ENCODE peak calls at places on chromosomes 13 and 19, in seven cellular contexts. One of them, this sample, is unnamed.
A peak's percentile ranks its signal among the peaks of the same experiment; 100 is the strongest.

GRCh38 chr13:93235258-93236015 is 8.8 kb downstream of the GPC6 start:
- DNase-seq in T-helper 17 cell: no peak
- DNase-seq in CD4-positive, alpha-beta memory T cell: no peak
- DNase-seq in NCI-H1105 treated with DMSO at 0.1 percent for 48 hours: no peak
- DNase-seq in skeletal muscle cell: no peak
- DNase-seq in GM19239: no peak
- DNase-seq in activated naive CD4-positive, alpha-beta T cell treated with Interleukin-2 at 50 U/mL for 16 hours: no peak
- DNase-seq in this sample: no peak

GRCh38 chr13:46761174-46761573 is 35.8 kb downstream of the ESD start:
- DNase-seq in GM19239: no peak
- DNase-seq in activated naive CD4-positive, alpha-beta T cell treated with Interleukin-2 at 50 U/mL for 16 hours: no peak
- DNase-seq in CD4-positive, alpha-beta memory T cell: no peak
- DNase-seq in T-helper 17 cell: no peak
- DNase-seq in skeletal muscle cell: no peak
- DNase-seq in NCI-H1105 treated with DMSO at 0.1 percent for 48 hours: no peak
- DNase-seq in this sample: no peak

GRCh38 chr19:16262618-16263017 is 62.0 kb upstream of the KLF2 start:
- DNase-seq in T-helper 17 cell: no peak
- DNase-seq in activated naive CD4-positive, alpha-beta T cell treated with Interleukin-2 at 50 U/mL for 16 hours: no peak
- DNase-seq in skeletal muscle cell: no peak
- DNase-seq in CD4-positive, alpha-beta memory T cell: no peak
- DNase-seq in NCI-H1105 treated with DMSO at 0.1 percent for 48 hours: no peak
- DNase-seq in GM19239: no peak
- DNase-seq in this sample: no peak

GRCh38 chr19:14544047-14544446 is 14.7 kb downstream of the TECR start:
- DNase-seq in skeletal muscle cell: no peak
- DNase-seq in CD4-positive, alpha-beta memory T cell: no peak
- DNase-seq in GM19239: no peak
- DNase-seq in NCI-H1105 treated with DMSO at 0.1 percent for 48 hours: no peak
- DNase-seq in T-helper 17 cell: no peak
- DNase-seq in activated naive CD4-positive, alpha-beta T cell treated with Interleukin-2 at 50 U/mL for 16 hours: no peak
- DNase-seq in this sample: no peak

GRCh38 chr19:18995804-18996241 is 37.5 kb downstream of the SUGP2 start:
- DNase-seq in NCI-H1105 treated with DMSO at 0.1 percent for 48 hours: peak; percentile 5
- DNase-seq in CD4-positive, alpha-beta memory T cell: no peak
- DNase-seq in GM19239: peak; percentile 34
- DNase-seq in activated naive CD4-positive, alpha-beta T cell treated with Interleukin-2 at 50 U/mL for 16 hours: no peak
- DNase-seq in T-helper 17 cell: no peak
- DNase-seq in skeletal muscle cell: peak; percentile 42
- DNase-seq in this sample: no peak

GRCh38 chr19:2089001-2089711 is 7.0 kb downstream of the MOB3A start:
- DNase-seq in activated naive CD4-positive, alpha-beta T cell treated with Interleukin-2 at 50 U/mL for 16 hours: no peak
- DNase-seq in T-helper 17 cell: no peak
- DNase-seq in CD4-positive, alpha-beta memory T cell: no peak
- DNase-seq in NCI-H1105 treated with DMSO at 0.1 percent for 48 hours: no peak
- DNase-seq in GM19239: no peak
- DNase-seq in skeletal muscle cell: peak; percentile 17
- DNase-seq in this sample: no peak

GRCh38 chr13:59771272-59771671 is 392.5 kb downstream of the DIAPH3 start:
- DNase-seq in GM19239: peak; percentile 2
- DNase-seq in NCI-H1105 treated with DMSO at 0.1 percent for 48 hours: peak; percentile 27
- DNase-seq in activated naive CD4-positive, alpha-beta T cell treated with Interleukin-2 at 50 U/mL for 16 hours: no peak
- DNase-seq in skeletal muscle cell: no peak
- DNase-seq in CD4-positive, alpha-beta memory T cell: no peak
- DNase-seq in T-helper 17 cell: no peak
- DNase-seq in this sample: no peak

GRCh38 chr13:95553614-95554385 is 1.3 kb downstream of the CLDN10 start:
- DNase-seq in T-helper 17 cell: no peak
- DNase-seq in skeletal muscle cell: no peak
- DNase-seq in GM19239: no peak
- DNase-seq in NCI-H1105 treated with DMSO at 0.1 percent for 48 hours: no peak
- DNase-seq in CD4-positive, alpha-beta memory T cell: no peak
- DNase-seq in activated naive CD4-positive, alpha-beta T cell treated with Interleukin-2 at 50 U/mL for 16 hours: no peak
- DNase-seq in this sample: no peak

GRCh38 chr19:17658666-17659065 is 29.5 kb downstream of the UNC13A start:
- DNase-seq in T-helper 17 cell: no peak
- DNase-seq in NCI-H1105 treated with DMSO at 0.1 percent for 48 hours: no peak
- DNase-seq in CD4-positive, alpha-beta memory T cell: no peak
- DNase-seq in GM19239: no peak
- DNase-seq in activated naive CD4-positive, alpha-beta T cell treated with Interleukin-2 at 50 U/mL for 16 hours: no peak
- DNase-seq in skeletal muscle cell: no peak
- DNase-seq in this sample: no peak

GRCh38 chr13:73914119-73914518 is 220.1 kb downstream of the KLF12 start:
- DNase-seq in CD4-positive, alpha-beta memory T cell: no peak
- DNase-seq in skeletal muscle cell: peak; percentile 77
- DNase-seq in NCI-H1105 treated with DMSO at 0.1 percent for 48 hours: no peak
- DNase-seq in T-helper 17 cell: no peak
- DNase-seq in GM19239: no peak
- DNase-seq in activated naive CD4-positive, alpha-beta T cell treated with Interleukin-2 at 50 U/mL for 16 hours: no peak
- DNase-seq in this sample: no peak

GRCh38 chr13:46388846-46389245 is 1.8 kb upstream of the RUBCNL start:
- DNase-seq in NCI-H1105 treated with DMSO at 0.1 percent for 48 hours: no peak
- DNase-seq in CD4-positive, alpha-beta memory T cell: no peak
- DNase-seq in GM19239: no peak
- DNase-seq in T-helper 17 cell: no peak
- DNase-seq in skeletal muscle cell: no peak
- DNase-seq in activated naive CD4-positive, alpha-beta T cell treated with Interleukin-2 at 50 U/mL for 16 hours: no peak
- DNase-seq in this sample: no peak

GRCh38 chr13:44842158-44842557 is 147.1 kb downstream of the NUFIP1 start:
- DNase-seq in skeletal muscle cell: no peak
- DNase-seq in T-helper 17 cell: no peak
- DNase-seq in CD4-positive, alpha-beta memory T cell: no peak
- DNase-seq in activated naive CD4-positive, alpha-beta T cell treated with Interleukin-2 at 50 U/mL for 16 hours: no peak
- DNase-seq in NCI-H1105 treated with DMSO at 0.1 percent for 48 hours: no peak
- DNase-seq in GM19239: no peak
- DNase-seq in this sample: no peak

GRCh38 chr19:21134934-21135366 is 6.9 kb upstream of the ZNF431 start:
- DNase-seq in T-helper 17 cell: no peak
- DNase-seq in skeletal muscle cell: no peak
- DNase-seq in activated naive CD4-positive, alpha-beta T cell treated with Interleukin-2 at 50 U/mL for 16 hours: no peak
- DNase-seq in GM19239: no peak
- DNase-seq in NCI-H1105 treated with DMSO at 0.1 percent for 48 hours: no peak
- DNase-seq in CD4-positive, alpha-beta memory T cell: no peak
- DNase-seq in this sample: no peak

GRCh38 chr13:89361909-89362308 is 1690.7 kb downstream of the SLITRK5 start:
- DNase-seq in GM19239: no peak
- DNase-seq in T-helper 17 cell: no peak
- DNase-seq in NCI-H1105 treated with DMSO at 0.1 percent for 48 hours: no peak
- DNase-seq in activated naive CD4-positive, alpha-beta T cell treated with Interleukin-2 at 50 U/mL for 16 hours: no peak
- DNase-seq in CD4-positive, alpha-beta memory T cell: no peak
- DNase-seq in skeletal muscle cell: no peak
- DNase-seq in this sample: no peak

GRCh38 chr19:3835055-3835435 is 33.8 kb downstream of the ZFR2 start:
- DNase-seq in CD4-positive, alpha-beta memory T cell: no peak
- DNase-seq in skeletal muscle cell: no peak
- DNase-seq in activated naive CD4-positive, alpha-beta T cell treated with Interleukin-2 at 50 U/mL for 16 hours: no peak
- DNase-seq in NCI-H1105 treated with DMSO at 0.1 percent for 48 hours: no peak
- DNase-seq in GM19239: no peak
- DNase-seq in T-helper 17 cell: no peak
- DNase-seq in this sample: no peak

GRCh38 chr19:32651729-32652140 is 23.2 kb downstream of the ANKRD27 start:
- DNase-seq in T-helper 17 cell: no peak
- DNase-seq in skeletal muscle cell: no peak
- DNase-seq in GM19239: no peak
- DNase-seq in CD4-positive, alpha-beta memory T cell: no peak
- DNase-seq in NCI-H1105 treated with DMSO at 0.1 percent for 48 hours: no peak
- DNase-seq in activated naive CD4-positive, alpha-beta T cell treated with Interleukin-2 at 50 U/mL for 16 hours: no peak
- DNase-seq in this sample: no peak

GRCh38 chr19:38500450-38500849 is 67.0 kb downstream of the RYR1 start:
- DNase-seq in NCI-H1105 treated with DMSO at 0.1 percent for 48 hours: no peak
- DNase-seq in CD4-positive, alpha-beta memory T cell: no peak
- DNase-seq in activated naive CD4-positive, alpha-beta T cell treated with Interleukin-2 at 50 U/mL for 16 hours: no peak
- DNase-seq in GM19239: no peak
- DNase-seq in T-helper 17 cell: no peak
- DNase-seq in skeletal muscle cell: no peak
- DNase-seq in this sample: no peak

GRCh38 chr13:20528451-20528850 is 2.8 kb upstream of the CRYL1 start:
- DNase-seq in skeletal muscle cell: no peak
- DNase-seq in NCI-H1105 treated with DMSO at 0.1 percent for 48 hours: no peak
- DNase-seq in GM19239: no peak
- DNase-seq in T-helper 17 cell: no peak
- DNase-seq in activated naive CD4-positive, alpha-beta T cell treated with Interleukin-2 at 50 U/mL for 16 hours: peak; percentile 31
- DNase-seq in CD4-positive, alpha-beta memory T cell: no peak
- DNase-seq in this sample: no peak

GRCh38 chr19:45933759-45934158 is 19.2 kb upstream of the NANOS2 start:
- DNase-seq in NCI-H1105 treated with DMSO at 0.1 percent for 48 hours: no peak
- DNase-seq in activated naive CD4-positive, alpha-beta T cell treated with Interleukin-2 at 50 U/mL for 16 hours: no peak
- DNase-seq in T-helper 17 cell: no peak
- DNase-seq in GM19239: no peak
- DNase-seq in CD4-positive, alpha-beta memory T cell: no peak
- DNase-seq in skeletal muscle cell: no peak
- DNase-seq in this sample: no peak

GRCh38 chr19:8081569-8082550 is 29.3 kb downstream of the CCL25 start:
- DNase-seq in CD4-positive, alpha-beta memory T cell: no peak
- DNase-seq in activated naive CD4-positive, alpha-beta T cell treated with Interleukin-2 at 50 U/mL for 16 hours: no peak
- DNase-seq in GM19239: no peak
- DNase-seq in T-helper 17 cell: no peak
- DNase-seq in skeletal muscle cell: no peak
- DNase-seq in NCI-H1105 treated with DMSO at 0.1 percent for 48 hours: no peak
- DNase-seq in this sample: no peak

GRCh38 chr19:11453468-11454341 is 18.3 kb downstream of the PRKCSH start:
- DNase-seq in NCI-H1105 treated with DMSO at 0.1 percent for 48 hours: no peak
- DNase-seq in skeletal muscle cell: no peak
- DNase-seq in GM19239: peak; percentile 72
- DNase-seq in activated naive CD4-positive, alpha-beta T cell treated with Interleukin-2 at 50 U/mL for 16 hours: peak; percentile 19
- DNase-seq in T-helper 17 cell: no peak
- DNase-seq in CD4-positive, alpha-beta memory T cell: no peak
- DNase-seq in this sample: no peak

GRCh38 chr19:11797491-11797890 is 832 bp upstream of the ZNF491 start:
- DNase-seq in CD4-positive, alpha-beta memory T cell: peak; percentile 78
- DNase-seq in T-helper 17 cell: peak; percentile 68
- DNase-seq in GM19239: peak; percentile 57
- DNase-seq in NCI-H1105 treated with DMSO at 0.1 percent for 48 hours: peak; percentile 98
- DNase-seq in skeletal muscle cell: peak; percentile 29
- DNase-seq in activated naive CD4-positive, alpha-beta T cell treated with Interleukin-2 at 50 U/mL for 16 hours: peak; percentile 71
- DNase-seq in this sample: peak; percentile 65

GRCh38 chr19:1015782-1016646 is 4.9 kb downstream of the TMEM259 start:
- DNase-seq in GM19239: no peak
- DNase-seq in NCI-H1105 treated with DMSO at 0.1 percent for 48 hours: no peak
- DNase-seq in CD4-positive, alpha-beta memory T cell: no peak
- DNase-seq in T-helper 17 cell: no peak
- DNase-seq in skeletal muscle cell: no peak
- DNase-seq in activated naive CD4-positive, alpha-beta T cell treated with Interleukin-2 at 50 U/mL for 16 hours: no peak
- DNase-seq in this sample: no peak

GRCh38 chr19:11377756-11378155 is 3.3 kb downstream of the SWSAP1 start:
- DNase-seq in GM19239: no peak
- DNase-seq in activated naive CD4-positive, alpha-beta T cell treated with Interleukin-2 at 50 U/mL for 16 hours: no peak
- DNase-seq in CD4-positive, alpha-beta memory T cell: no peak
- DNase-seq in skeletal muscle cell: no peak
- DNase-seq in NCI-H1105 treated with DMSO at 0.1 percent for 48 hours: no peak
- DNase-seq in T-helper 17 cell: no peak
- DNase-seq in this sample: no peak

GRCh38 chr19:41688098-41688497 is at the start of gene CEACAM7:
- DNase-seq in NCI-H1105 treated with DMSO at 0.1 percent for 48 hours: no peak
- DNase-seq in GM19239: no peak
- DNase-seq in activated naive CD4-positive, alpha-beta T cell treated with Interleukin-2 at 50 U/mL for 16 hours: no peak
- DNase-seq in skeletal muscle cell: no peak
- DNase-seq in CD4-positive, alpha-beta memory T cell: no peak
- DNase-seq in T-helper 17 cell: no peak
- DNase-seq in this sample: no peak

GRCh38 chr19:18669524-18669817 is 14.0 kb upstream of the CRTC1 start:
- DNase-seq in NCI-H1105 treated with DMSO at 0.1 percent for 48 hours: no peak
- DNase-seq in CD4-positive, alpha-beta memory T cell: no peak
- DNase-seq in skeletal muscle cell: no peak
- DNase-seq in GM19239: no peak
- DNase-seq in T-helper 17 cell: no peak
- DNase-seq in activated naive CD4-positive, alpha-beta T cell treated with Interleukin-2 at 50 U/mL for 16 hours: no peak
- DNase-seq in this sample: no peak

GRCh38 chr19:44725251-44725650 is 23.3 kb upstream of the BCL3 start:
- DNase-seq in CD4-positive, alpha-beta memory T cell: no peak
- DNase-seq in GM19239: no peak
- DNase-seq in activated naive CD4-positive, alpha-beta T cell treated with Interleukin-2 at 50 U/mL for 16 hours: no peak
- DNase-seq in T-helper 17 cell: no peak
- DNase-seq in skeletal muscle cell: no peak
- DNase-seq in NCI-H1105 treated with DMSO at 0.1 percent for 48 hours: no peak
- DNase-seq in this sample: no peak

GRCh38 chr13:105410602-105411001 is 1124.9 kb downstream of the EFNB2 start:
- DNase-seq in NCI-H1105 treated with DMSO at 0.1 percent for 48 hours: peak; percentile 20
- DNase-seq in activated naive CD4-positive, alpha-beta T cell treated with Interleukin-2 at 50 U/mL for 16 hours: peak; percentile 10
- DNase-seq in CD4-positive, alpha-beta memory T cell: peak; percentile 4
- DNase-seq in skeletal muscle cell: no peak
- DNase-seq in T-helper 17 cell: peak; percentile 4
- DNase-seq in GM19239: no peak
- DNase-seq in this sample: no peak

GRCh38 chr19:32677657-32678056 is 2.0 kb downstream of the RGS9BP start:
- DNase-seq in CD4-positive, alpha-beta memory T cell: no peak
- DNase-seq in activated naive CD4-positive, alpha-beta T cell treated with Interleukin-2 at 50 U/mL for 16 hours: no peak
- DNase-seq in NCI-H1105 treated with DMSO at 0.1 percent for 48 hours: no peak
- DNase-seq in GM19239: no peak
- DNase-seq in skeletal muscle cell: no peak
- DNase-seq in T-helper 17 cell: no peak
- DNase-seq in this sample: no peak

GRCh38 chr13:43804461-43805070 is 17.8 kb upstream of the ENOX1 start:
- DNase-seq in NCI-H1105 treated with DMSO at 0.1 percent for 48 hours: peak; percentile 64
- DNase-seq in CD4-positive, alpha-beta memory T cell: peak; percentile 38
- DNase-seq in T-helper 17 cell: no peak
- DNase-seq in activated naive CD4-positive, alpha-beta T cell treated with Interleukin-2 at 50 U/mL for 16 hours: no peak
- DNase-seq in skeletal muscle cell: no peak
- DNase-seq in GM19239: no peak
- DNase-seq in this sample: peak; percentile 21

GRCh38 chr13:43128504-43128929 is 105.1 kb downstream of the DNAJC15 start:
- DNase-seq in GM19239: no peak
- DNase-seq in T-helper 17 cell: no peak
- DNase-seq in CD4-positive, alpha-beta memory T cell: no peak
- DNase-seq in skeletal muscle cell: no peak
- DNase-seq in activated naive CD4-positive, alpha-beta T cell treated with Interleukin-2 at 50 U/mL for 16 hours: no peak
- DNase-seq in NCI-H1105 treated with DMSO at 0.1 percent for 48 hours: no peak
- DNase-seq in this sample: no peak

GRCh38 chr13:31053098-31053497 is 108.6 kb downstream of the HSPH1 start:
- DNase-seq in NCI-H1105 treated with DMSO at 0.1 percent for 48 hours: no peak
- DNase-seq in skeletal muscle cell: no peak
- DNase-seq in GM19239: no peak
- DNase-seq in activated naive CD4-positive, alpha-beta T cell treated with Interleukin-2 at 50 U/mL for 16 hours: no peak
- DNase-seq in CD4-positive, alpha-beta memory T cell: no peak
- DNase-seq in T-helper 17 cell: no peak
- DNase-seq in this sample: no peak